ENCODE peak calls at places on chromosomes 6 and 20, in nine cellular contexts. N is GM10248, X is AG10803, E is endothelial cell, U is cardiac muscle cell, Z is body of pancreas, M is astrocyte of the spinal cord, I is fibroblast of mammary gland, J is mammary epithelial cell. D is an unnamed sample.
A peak's percentile ranks its signal among the peaks of the same experiment; 100 is the strongest.

GRCh38 chr6:110976575-110976974 is 5.3 kb upstream of the RPF2 start:
- DNase-seq in E (no peak), U (no peak), N (no peak), I (no peak), J (no peak), Z (no peak), M (no peak), X (no peak), D (no peak)

GRCh38 chr20:50281831-50282591 is 91.4 kb downstream of the CEBPB start:
- DNase-seq in J (no peak), E (peak; percentile 26), X (no peak), Z (no peak), U (no peak), N (no peak), I (no peak), M (no peak), D (no peak)

GRCh38 chr20:24781061-24781980 is 167.7 kb upstream of the CST7 start:
- DNase-seq in E (peak; percentile 44), Z (peak; percentile 16), N (no peak), X (peak; percentile 39), J (peak; percentile 27), U (peak; percentile 33), I (peak; percentile 40), M (peak; percentile 55), D (no peak)

GRCh38 chr6:142566628-142567396 is 265.0 kb downstream of the ADGRG6 start:
- DNase-seq in I (peak; percentile 74), J (peak; percentile 52), U (peak; percentile 70), N (peak; percentile 63), M (peak; percentile 58), E (peak; percentile 80), X (peak; percentile 60), Z (peak; percentile 50), D (peak; percentile 51)

GRCh38 chr6:1678966-1679690 is 69.4 kb downstream of the FOXC1 start:
- DNase-seq in M (peak; percentile 19), U (no peak), X (no peak), I (no peak), Z (no peak), J (peak; percentile 6), N (no peak), E (no peak), D (no peak)

GRCh38 chr6:150352321-150353296 is 16.2 kb upstream of the IYD start:
- DNase-seq in U (no peak), I (peak; percentile 74), E (no peak), Z (no peak), J (peak; percentile 13), N (no peak), M (peak; percentile 70), X (peak; percentile 87), D (no peak)

GRCh38 chr6:5997420-5998093 is 9.2 kb downstream of the NRN1 start:
- DNase-seq in N (peak; percentile 55), Z (no peak), X (peak; percentile 52), I (peak; percentile 40), M (peak; percentile 19), U (no peak), E (peak; percentile 61), J (peak; percentile 41), D (peak; percentile 57)

GRCh38 chr20:4406627-4407026 is 315.1 kb upstream of the PRND start:
- DNase-seq in E (no peak), N (no peak), Z (no peak), M (peak; percentile 50), J (peak; percentile 92), U (no peak), I (peak; percentile 92), X (peak; percentile 74), D (no peak)

GRCh38 chr20:3749087-3749688 is 16.7 kb downstream of the HSPA12B start:
- DNase-seq in Z (no peak), E (no peak), U (no peak), M (no peak), X (no peak), N (no peak), I (no peak), J (no peak), D (no peak)

GRCh38 chr20:402496-402885 is 5.6 kb upstream of the RBCK1 start:
- DNase-seq in J (no peak), X (no peak), U (no peak), E (no peak), N (no peak), Z (no peak), I (no peak), M (no peak), D (no peak)

GRCh38 chr20:1423625-1424106 is 30.8 kb upstream of the FKBP1A start:
- DNase-seq in Z (peak; percentile 85), J (no peak), U (peak; percentile 43), X (peak; percentile 53), N (no peak), I (peak; percentile 76), M (peak; percentile 80), E (peak; percentile 36), D (no peak)
- TF ChIP-seq CTCF in Z (no peak), J (no peak), U (peak; percentile 26), X (no peak), N (no peak), I (no peak), M (no peak), E (no peak), D (peak; percentile 4)

GRCh38 chr6:108200631-108201030 is 34.8 kb downstream of the NR2E1 start:
- DNase-seq in Z (no peak), N (no peak), U (no peak), M (peak; percentile 78), E (no peak), J (peak; percentile 55), I (peak; percentile 5), X (no peak), D (no peak)
- TF ChIP-seq CTCF in Z (no peak), N (no peak), U (no peak), M (no peak), E (no peak), J (no peak), I (no peak), X (no peak), D (no peak)

DNA sequence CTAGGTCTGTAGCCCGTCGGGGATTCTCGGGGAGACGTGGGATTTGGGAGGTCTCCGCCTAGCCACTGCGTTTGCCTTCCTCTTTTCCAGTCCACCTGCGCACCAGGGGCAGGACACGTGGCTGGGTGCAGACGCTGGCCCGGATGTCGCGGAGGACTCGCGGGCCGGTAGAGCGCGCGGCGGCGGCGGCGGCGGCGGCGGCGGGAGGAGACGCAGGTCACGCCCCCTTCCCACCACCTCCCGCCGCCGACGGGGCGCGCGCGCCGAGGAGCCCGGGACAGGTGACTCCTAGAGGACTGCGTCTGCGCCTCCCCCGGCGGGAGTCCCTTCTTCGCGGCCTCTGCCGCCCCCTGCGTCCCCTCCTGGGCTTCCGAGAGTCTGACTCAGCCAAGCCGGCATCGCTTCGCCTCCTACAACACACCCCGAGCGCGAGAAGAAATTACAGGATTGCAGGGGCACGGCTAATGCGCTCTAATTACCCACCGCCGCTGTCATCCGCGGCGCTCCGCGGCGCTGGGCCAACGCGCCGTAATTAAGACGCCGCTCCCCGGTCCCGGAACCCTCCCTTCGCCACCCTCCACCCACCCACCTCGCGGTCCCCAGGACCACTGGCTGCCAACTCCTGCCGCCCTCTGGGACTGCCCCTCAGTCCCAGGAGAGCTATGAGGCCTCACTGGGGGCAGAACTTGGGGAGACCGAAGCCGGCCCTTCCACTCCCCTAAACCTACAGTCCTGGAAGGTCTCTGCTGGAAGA is 124.5 kb downstream of the MRPL14 start:
- DNase-seq in M (peak; percentile 54), E (peak; percentile 43), J (peak; percentile 46), X (no peak), U (peak; percentile 76), N (peak; percentile 81), I (peak; percentile 50), Z (peak; percentile 62), D (peak; percentile 78)
- TF ChIP-seq CTCF in M (peak; percentile 34), E (no peak), J (no peak), X (peak; percentile 22), U (peak; percentile 10), N (peak; percentile 19), I (no peak), Z (no peak), D (peak; percentile 34)

DNA sequence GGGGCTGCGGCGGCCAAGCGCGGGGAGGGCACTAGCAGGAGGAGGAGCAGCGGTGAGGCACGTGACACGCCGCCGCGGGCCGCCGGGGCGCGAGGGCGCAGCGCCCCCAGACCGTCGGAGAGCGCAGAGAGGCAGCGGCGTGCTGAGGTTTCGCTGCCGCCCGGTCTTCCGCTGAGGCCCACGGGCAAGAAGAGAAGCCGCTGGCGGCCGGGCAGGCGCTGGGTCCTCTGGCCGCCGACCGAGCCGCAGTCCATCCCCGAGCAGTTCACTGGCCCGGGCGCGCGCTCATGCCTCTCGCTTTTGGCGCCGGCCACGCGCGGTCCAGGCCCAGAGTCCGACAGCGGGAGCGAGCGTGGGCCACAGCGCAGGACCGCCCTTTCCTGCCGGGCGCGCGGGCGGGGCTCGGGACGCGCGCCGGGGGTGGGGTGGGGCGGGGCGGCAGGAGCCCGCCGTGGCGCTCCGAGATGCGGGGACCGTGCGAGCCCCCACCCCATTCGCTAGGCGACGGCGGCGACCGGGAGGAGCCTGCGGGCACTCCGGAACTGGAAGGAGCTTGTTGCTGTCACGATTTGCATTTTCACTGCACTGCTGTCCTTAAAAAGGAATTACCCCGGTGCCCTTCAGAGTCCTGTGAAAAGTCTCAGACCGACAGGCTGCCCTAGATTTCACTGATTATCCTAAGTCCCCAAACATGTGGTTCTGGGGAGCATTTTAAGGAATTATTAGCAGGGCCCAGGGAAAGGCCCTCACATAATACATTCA is at the start of gene MCUR1:
- DNase-seq in I (peak; percentile 74), X (peak; percentile 78), E (peak; percentile 80), N (peak; percentile 94), Z (peak; percentile 93), M (peak; percentile 84), J (peak; percentile 86), U (peak; percentile 92), D (peak; percentile 97)
- TF ChIP-seq CTCF in I (no peak), X (peak; percentile 6), E (no peak), N (peak; percentile 29), Z (peak; percentile 7), M (no peak), J (no peak), U (peak; percentile 11), D (peak; percentile 53)

GRCh38 chr6:19802656-19803055 is 34.5 kb upstream of the ID4 start:
- DNase-seq in I (no peak), Z (no peak), X (no peak), E (no peak), U (no peak), N (no peak), M (no peak), J (no peak), D (no peak)

GRCh38 chr6:19804362-19805145 is 32.6 kb upstream of the ID4 start:
- DNase-seq in N (peak; percentile 68), U (peak; percentile 98), I (peak; percentile 93), X (peak; percentile 96), M (peak; percentile 98), Z (peak; percentile 96), J (peak; percentile 91), E (peak; percentile 99), D (peak; percentile 74)

GRCh38 chr6:19806971-19807396 is 30.2 kb upstream of the ID4 start:
- DNase-seq in X (no peak), N (no peak), E (no peak), I (no peak), J (no peak), U (no peak), M (no peak), Z (no peak), D (no peak)

GRCh38 chr6:19803331-19804330 is 33.5 kb upstream of the ID4 start:
- DNase-seq in M (peak; percentile 37), Z (no peak), N (no peak), U (no peak), I (peak; percentile 17), X (no peak), E (no peak), J (no peak), D (no peak)

GRCh38 chr6:19805146-19805515 is 32.0 kb upstream of the ID4 start:
- DNase-seq in X (no peak), I (peak; percentile 4), N (no peak), J (no peak), U (no peak), Z (no peak), E (no peak), M (peak; percentile 46), D (no peak)
- TF ChIP-seq CTCF in X (no peak), I (no peak), N (no peak), J (no peak), U (no peak), Z (no peak), E (no peak), M (no peak), D (no peak)